ENCODE peak calls at places on chromosomes 6 and 20, in six cellular contexts. X, J, W, T, F and Z are unnamed samples. For H3K4me1, the result is how much of the 10 kb centered on the place peaks cover.

GRCh38 chr6:156449128-156449527 is 328.1 kb upstream of the ARID1B start:
- DNase-seq in F (no peak), X (no peak), T (no peak), J (no peak), W (no peak), Z (no peak)

GRCh38 chr6:93389192-93389591 is 30.2 kb downstream of the EPHA7 start:
- DNase-seq in X (no peak), T (no peak), W (no peak), F (no peak), J (no peak), Z (no peak)

GRCh38 chr6:55836481-55836880 is 38.9 kb downstream of the BMP5 start:
- DNase-seq in X (peak), F (no peak), J (no peak), W (no peak), T (no peak), Z (no peak)

GRCh38 chr6:44667226-44667625 is 279.7 kb downstream of the CDC5L start:
- DNase-seq in J (no peak), F (no peak), W (no peak), T (no peak), X (no peak), Z (no peak)

GRCh38 chr20:53752971-53753879 is 159.6 kb upstream of the ZNF217 start:
- DNase-seq in W (no peak), T (no peak), J (no peak), X (no peak), F (no peak), Z (no peak)

GRCh38 chr20:6718660-6719059 is 48.8 kb upstream of the BMP2 start:
- DNase-seq in F (no peak), W (no peak), J (no peak), X (no peak), T (no peak), Z (no peak)

GRCh38 chr6:116012471-116012949 is 48.2 kb downstream of the FRK start:
- DNase-seq in T (no peak), X (no peak), J (no peak), F (no peak), W (no peak), Z (no peak)

GRCh38 chr6:26122402-26122792 is 35.2 kb downstream of the HFE start:
- DNase-seq in T (no peak), F (peak), W (no peak), X (no peak), J (no peak), Z (no peak)

GRCh38 chr6:27541212-27541931 is 68.5 kb upstream of the ZNF184 start:
- DNase-seq in T (no peak), F (no peak), J (no peak), W (no peak), X (no peak), Z (no peak)

GRCh38 chr6:88670369-88670768 is 293.0 kb downstream of the RNGTT start:
- DNase-seq in F (no peak), T (no peak), J (no peak), W (no peak), X (no peak), Z (no peak)

GRCh38 chr20:41123636-41124035 is 13.7 kb upstream of the PLCG1 start:
- DNase-seq in T (no peak), W (no peak), J (no peak), X (no peak), F (no peak), Z (no peak)

GRCh38 chr6:10248378-10248843 is 166.5 kb downstream of the TFAP2A start:
- DNase-seq in F (no peak), W (no peak), X (no peak), J (no peak), T (no peak), Z (no peak)

GRCh38 chr6:64680446-64680845 is 1026.6 kb downstream of the EYS start:
- DNase-seq in T (no peak), J (no peak), W (no peak), X (no peak), F (no peak), Z (no peak)

GRCh38 chr20:4844766-4845465 is 123.2 kb downstream of the PRND start:
- DNase-seq in W (no peak), X (no peak), F (no peak), J (no peak), T (peak), Z (no peak)

GRCh38 chr6:126232671-126233070 is 107.2 kb upstream of the CENPW start:
- DNase-seq in X (no peak), F (no peak), T (no peak), J (no peak), W (no peak), Z (no peak)

GRCh38 chr6:3915076-3915791 is 66.1 kb downstream of the FAM50B start:
- DNase-seq in X (no peak), F (no peak), J (no peak), W (no peak), T (no peak), Z (no peak)

GRCh38 chr20:316316-317068 is 8.9 kb upstream of the SOX12 start:
- DNase-seq in J (no peak), F (no peak), W (no peak), T (no peak), X (no peak), Z (no peak)

GRCh38 chr20:50805349-50805684 is 10.5 kb downstream of the BCAS4 start:
- DNase-seq in T (no peak), X (no peak), J (no peak), W (no peak), F (no peak), Z (no peak)

GRCh38 chr6:30450908-30451818 is 38.1 kb upstream of the HLA-E start:
- DNase-seq in J (peak), X (peak), W (no peak), F (no peak), T (peak), Z (no peak)

GRCh38 chr6:28807682-28808280 is 116.0 kb downstream of the TRIM27 start:
- DNase-seq in W (no peak), T (no peak), F (no peak), J (no peak), X (no peak), Z (no peak)

GRCh38 chr20:57711826-57712225 is 2.0 kb upstream of the PMEPA1 start:
- DNase-seq in T (no peak), W (no peak), X (no peak), F (no peak), J (no peak), Z (no peak)

GRCh38 chr6:34919651-34920050 is 30.6 kb downstream of the ANKS1A start:
- DNase-seq in W (no peak), J (no peak), T (no peak), F (no peak), X (peak), Z (no peak)

GRCh38 chr6:73969982-73970960 is 274.3 kb downstream of the CD109 start:
- DNase-seq in W (no peak), J (no peak), X (no peak), F (no peak), T (no peak), Z (no peak)

GRCh38 chr20:33732166-33732970 is 572 bp downstream of the ZNF341 start:
- DNase-seq in F (peak), T (peak), W (peak), X (peak), J (peak), Z (no peak)

GRCh38 chr6:85923013-85923430 is 280.3 kb upstream of the SYNCRIP start:
- DNase-seq in X (no peak), T (no peak), J (no peak), W (no peak), F (peak), Z (no peak)

GRCh38 chr6:19714415-19715165 is 122.6 kb upstream of the ID4 start:
- DNase-seq in W (no peak), F (no peak), T (no peak), J (no peak), X (no peak), Z (no peak)

GRCh38 chr20:17169575-17170136 is 57.2 kb upstream of the PCSK2 start:
- DNase-seq in T (no peak), F (peak), J (no peak), X (no peak), W (no peak), Z (no peak)

GRCh38 chr6:108165714-108166663 is at the start of gene NR2E1:
- DNase-seq in W (no peak), J (no peak), X (no peak), F (no peak), T (no peak), Z (no peak)

GRCh38 chr6:137880633-137881521 is 13.8 kb downstream of the TNFAIP3 start:
- DNase-seq in T (peak), X (no peak), J (no peak), W (no peak), F (no peak), Z (no peak)
- H3K4me3 ChIP-seq in T (no peak), X (no peak), J (no peak), W (no peak), F (no peak), Z (no peak)

GRCh38 chr20:32468860-32469259 is 110.7 kb downstream of the ASXL1 start:
- DNase-seq in J (no peak), F (no peak), W (no peak), X (no peak), T (no peak), Z (no peak)

GRCh38 chr20:32467506-32468312 is 109.6 kb downstream of the ASXL1 start:
- DNase-seq in X (peak), J (no peak), F (no peak), W (no peak), T (no peak), Z (no peak)

GRCh38 chr20:32470025-32470861 is 112.1 kb downstream of the ASXL1 start:
- DNase-seq in J (peak), F (peak), T (no peak), W (no peak), X (peak), Z (no peak)

GRCh38 chr20:32466739-32467505 is 108.8 kb downstream of the ASXL1 start:
- DNase-seq in F (no peak), T (no peak), X (no peak), W (no peak), J (no peak), Z (no peak)

DNA sequence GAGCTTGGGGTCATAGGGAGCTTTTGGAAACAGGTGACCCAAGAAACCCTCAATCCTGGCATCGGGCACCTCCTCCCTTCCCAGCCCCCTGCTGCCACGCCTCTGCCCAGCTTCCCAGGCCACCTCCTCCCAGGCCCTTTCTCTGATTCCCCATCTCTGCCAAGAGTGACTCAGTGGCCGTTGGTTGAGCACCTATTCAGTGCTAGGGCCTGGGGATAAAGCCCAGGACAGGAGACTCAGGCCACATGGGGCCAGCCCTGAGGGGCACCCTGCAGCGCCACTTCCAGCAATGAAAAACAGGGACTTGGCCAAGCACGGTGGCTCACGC is 110.1 kb downstream of the ASXL1 start:
- DNase-seq in X (no peak), W (no peak), F (no peak), J (no peak), T (no peak), Z (no peak)
- H3K4me1 ChIP-seq in X (half or more), W (half or more), F (under half), J (half or more), T (half or more), Z (under half)

GRCh38 chr6:95231416-95231815 is 345.9 kb upstream of the MANEA start:
- DNase-seq in X (no peak), W (no peak), J (no peak), F (no peak), T (no peak), Z (no peak)

GRCh38 chr6:95230071-95230740 is 347.1 kb upstream of the MANEA start:
- DNase-seq in X (no peak), T (no peak), F (no peak), W (no peak), J (no peak), Z (no peak)

GRCh38 chr6:95232477-95232876 is 344.9 kb upstream of the MANEA start:
- DNase-seq in X (no peak), W (no peak), J (no peak), F (no peak), T (no peak), Z (no peak)

GRCh38 chr6:95227301-95227700 is 350.0 kb upstream of the MANEA start:
- DNase-seq in J (no peak), T (no peak), X (no peak), F (no peak), W (no peak), Z (no peak)

GRCh38 chr6:95228636-95229035 is 348.7 kb upstream of the MANEA start:
- DNase-seq in F (no peak), X (no peak), T (no peak), J (no peak), W (no peak), Z (no peak)
- H3K4me3 ChIP-seq in F (no peak), X (no peak), T (no peak), J (no peak), W (no peak), Z (no peak)

GRCh38 chr6:106100755-106101154 is 14.6 kb downstream of the PRDM1 start:
- DNase-seq in W (no peak), X (no peak), T (no peak), F (no peak), J (no peak), Z (no peak)

GRCh38 chr6:106099235-106099537 is 13.1 kb downstream of the PRDM1 start:
- DNase-seq in T (no peak), J (no peak), X (no peak), W (no peak), F (no peak), Z (no peak)

GRCh38 chr6:106094964-106095335 is 8.8 kb downstream of the PRDM1 start:
- DNase-seq in T (no peak), W (no peak), F (no peak), X (no peak), J (no peak), Z (no peak)

GRCh38 chr6:106098383-106099234 is 12.5 kb downstream of the PRDM1 start:
- DNase-seq in F (no peak), J (no peak), T (no peak), W (no peak), X (peak), Z (no peak)

DNA sequence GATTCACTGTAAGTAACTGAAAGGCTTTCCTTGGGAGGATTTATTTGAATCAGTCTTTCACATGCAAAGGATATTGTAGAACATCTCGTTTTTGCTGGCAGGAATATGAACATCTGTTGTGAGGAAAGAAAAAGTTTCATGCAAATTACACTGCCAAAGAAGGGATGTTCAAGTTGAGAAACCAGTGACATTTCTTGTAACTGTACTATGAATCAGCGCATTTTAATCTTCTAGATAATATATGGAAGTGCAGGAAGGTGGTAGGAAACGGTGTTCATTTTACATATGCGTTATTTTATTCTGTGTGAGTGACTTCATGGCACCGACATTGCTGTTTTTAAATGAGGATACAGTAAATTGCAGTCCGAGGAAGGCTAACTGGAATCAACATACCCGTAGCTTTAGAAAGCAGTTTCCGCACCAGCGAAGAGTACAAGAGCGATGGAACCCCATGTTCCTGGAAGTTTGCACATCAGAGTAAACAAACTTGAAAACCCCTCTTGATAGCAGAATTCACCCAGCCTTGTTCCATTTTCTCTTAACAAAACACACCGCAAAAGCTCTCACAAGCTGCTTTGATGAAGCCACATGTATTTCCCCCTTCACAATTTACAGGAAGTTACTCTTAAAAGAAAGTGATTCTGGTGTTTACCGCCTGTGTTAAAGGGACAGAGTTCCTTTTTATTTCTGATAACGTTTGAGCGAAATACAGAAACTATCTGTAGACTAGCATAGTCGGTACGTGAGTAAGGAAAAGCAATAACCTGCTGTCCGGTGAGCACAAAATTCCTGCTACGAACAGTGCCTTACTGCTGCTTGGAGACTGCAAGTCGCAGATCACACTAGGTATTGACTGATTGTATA is 11.5 kb downstream of the PRDM1 start:
- DNase-seq in X (no peak), F (no peak), T (no peak), J (no peak), W (peak), Z (no peak)
- H3K4me1 ChIP-seq in X (under half), F (under half), T (under half), J (under half), W (half or more), Z (under half)

DNA sequence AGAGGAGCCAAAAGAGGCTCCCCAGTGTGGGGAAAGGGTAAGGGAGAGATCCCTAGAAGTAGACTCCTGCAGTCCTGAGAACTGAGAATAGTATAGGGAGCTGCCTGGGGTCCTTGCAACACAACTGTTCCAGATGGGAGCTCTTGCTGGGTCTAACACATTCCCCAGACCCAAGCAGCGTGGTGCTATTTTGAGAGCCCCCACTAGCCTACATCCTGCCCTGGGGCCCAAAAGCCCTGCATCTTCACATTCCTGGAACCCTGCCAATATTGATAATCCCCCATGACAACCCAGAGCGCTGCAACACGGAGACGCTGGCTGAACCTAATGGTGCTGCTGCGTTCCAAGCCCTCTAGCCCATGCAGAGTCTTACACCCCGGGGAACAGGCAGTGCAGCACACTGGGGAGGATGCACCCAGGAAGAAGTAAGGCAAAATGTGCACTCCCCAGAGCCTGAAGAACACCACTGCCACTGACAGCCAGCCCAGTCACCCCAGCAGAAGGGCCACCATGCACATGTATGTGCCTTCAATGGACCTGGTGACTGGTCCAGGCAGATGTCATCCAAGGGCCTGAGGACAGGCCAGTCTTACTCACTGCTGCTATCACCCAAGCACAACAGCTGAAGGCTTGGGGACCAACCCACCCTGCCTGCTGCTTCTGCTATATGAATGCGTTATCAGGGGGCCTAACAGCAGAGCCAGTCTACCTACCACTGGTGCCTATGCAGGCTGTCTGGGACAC is 7.0 kb upstream of the RNF217 start:
- DNase-seq in X (no peak), J (no peak), T (no peak), F (no peak), W (no peak), Z (no peak)
- H3K4me3 ChIP-seq in X (no peak), J (no peak), T (no peak), F (no peak), W (no peak), Z (peak)

GRCh38 chr20:59150821-59151251 is 12.8 kb upstream of the ZNF831 start:
- DNase-seq in J (no peak), W (no peak), F (no peak), X (no peak), T (no peak), Z (no peak)

GRCh38 chr20:59152559-59153354 is 10.9 kb upstream of the ZNF831 start:
- DNase-seq in J (no peak), W (no peak), X (no peak), F (no peak), T (no peak), Z (no peak)

GRCh38 chr20:59153355-59153681 is 10.3 kb upstream of the ZNF831 start:
- DNase-seq in T (peak), F (peak), X (peak), W (no peak), J (peak), Z (no peak)

GRCh38 chr20:59151391-59151790 is 12.2 kb upstream of the ZNF831 start:
- DNase-seq in X (no peak), T (no peak), W (no peak), J (no peak), F (no peak), Z (no peak)

DNA sequence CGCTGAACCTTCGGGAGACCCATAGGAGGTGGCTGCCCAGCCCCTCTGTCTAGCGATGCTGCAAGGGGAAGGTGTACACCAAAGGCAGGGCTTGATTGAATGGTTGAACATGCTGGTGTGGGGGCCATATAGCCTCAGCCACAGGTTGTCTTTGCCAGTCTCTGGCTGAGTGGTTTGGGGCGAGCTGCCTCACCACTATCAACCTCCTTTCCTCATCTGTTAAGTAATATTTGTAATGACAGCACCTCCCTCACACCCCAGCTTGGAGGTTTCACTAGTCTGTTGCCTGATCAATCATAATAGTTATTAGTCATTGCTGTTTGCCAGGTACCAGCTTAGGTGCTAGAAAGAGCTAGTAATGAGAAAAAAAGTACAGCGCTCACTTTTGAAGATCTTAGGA is 11.8 kb upstream of the ZNF831 start:
- DNase-seq in J (no peak), F (no peak), X (no peak), T (no peak), W (no peak), Z (no peak)
- H3K4me1 ChIP-seq in J (under half), F (under half), X (under half), T (under half), W (half or more), Z (under half)